ENCODE peak calls at places on chromosomes 16 and 17, in five cellular contexts. O, J, E, I and A are unnamed samples.

GRCh38 chr16:57501492-57501891 is 15.2 kb upstream of the DOK4 start:
- DNase-seq in O (no peak), J (no peak), E (no peak), I (peak; percentile 1), A (no peak)

GRCh38 chr17:33266116-33266515 is 27.0 kb downstream of the ASIC2 start:
- DNase-seq in O (no peak), J (no peak), E (no peak), I (no peak), A (no peak)

GRCh38 chr16:1474471-1474795 is 395 bp downstream of the CLCN7 start:
- DNase-seq in O (no peak), J (no peak), E (no peak), I (no peak), A (no peak)

GRCh38 chr16:75085556-75085955 is 31.0 kb downstream of the LDHD start:
- DNase-seq in O (no peak), J (no peak), E (peak; percentile 53), I (no peak), A (no peak)

GRCh38 chr16:19657831-19658230 is 60.2 kb downstream of the KNOP1 start:
- DNase-seq in O (no peak), J (no peak), E (no peak), I (no peak), A (no peak)

GRCh38 chr17:73973881-73974409 is 229.5 kb upstream of the RPL38 start:
- DNase-seq in O (no peak), J (no peak), E (no peak), I (peak; percentile 83), A (no peak)

GRCh38 chr17:75012320-75013076 is at the start of gene MRPL58:
- DNase-seq in O (peak; percentile 80), J (peak; percentile 88), E (no peak), I (peak; percentile 93), A (no peak)

GRCh38 chr17:50872710-50873424 is 6.7 kb upstream of the TOB1 start:
- DNase-seq in O (no peak), J (no peak), E (no peak), I (peak; percentile 65), A (no peak)

GRCh38 chr17:63821809-63822208 is 5.4 kb upstream of the PSMC5 start:
- DNase-seq in O (no peak), J (no peak), E (no peak), I (no peak), A (no peak)

GRCh38 chr16:82684246-82684645 is 57.5 kb downstream of the CDH13 start:
- DNase-seq in O (no peak), J (no peak), E (no peak), I (no peak), A (no peak)

GRCh38 chr17:297758-298157 is 54.8 kb downstream of the RPH3AL start:
- DNase-seq in O (no peak), J (no peak), E (no peak), I (no peak), A (peak; percentile 47)

GRCh38 chr17:72166040-72166439 is 45.2 kb downstream of the SOX9 start:
- DNase-seq in O (no peak), J (no peak), E (no peak), I (no peak), A (no peak)

GRCh38 chr17:42850964-42851363 is at the start of gene AOC3:
- DNase-seq in O (peak; percentile 35), J (no peak), E (no peak), I (no peak), A (no peak)

GRCh38 chr17:79338142-79338541 is 263.5 kb downstream of the ENGASE start:
- DNase-seq in O (no peak), J (no peak), E (no peak), I (no peak), A (no peak)

GRCh38 chr16:87552772-87553171 is 49.5 kb upstream of the JPH3 start:
- DNase-seq in O (no peak), J (no peak), E (no peak), I (no peak), A (no peak)

GRCh38 chr17:59454633-59455105 is 110.7 kb upstream of the DHX40 start:
- DNase-seq in O (no peak), J (no peak), E (no peak), I (no peak), A (no peak)

GRCh38 chr17:27907976-27908558 is 14.9 kb upstream of the LYRM9 start:
- DNase-seq in O (no peak), J (peak; percentile 27), E (no peak), I (no peak), A (no peak)

GRCh38 chr17:2564876-2565275 is 28.6 kb upstream of the PAFAH1B1 start:
- DNase-seq in O (no peak), J (peak; percentile 74), E (no peak), I (no peak), A (peak; percentile 79)

GRCh38 chr17:27552467-27552779 is 78.6 kb upstream of the LGALS9 start:
- DNase-seq in O (no peak), J (peak; percentile 83), E (no peak), I (peak; percentile 25), A (no peak)

GRCh38 chr16:85521737-85522042 is 91.4 kb upstream of the GSE1 start:
- DNase-seq in O (no peak), J (no peak), E (no peak), I (peak; percentile 19), A (no peak)

GRCh38 chr16:85524365-85524629 is 88.8 kb upstream of the GSE1 start:
- DNase-seq in O (no peak), J (no peak), E (no peak), I (peak; percentile 46), A (no peak)

GRCh38 chr16:85523602-85524364 is 89.3 kb upstream of the GSE1 start:
- DNase-seq in O (no peak), J (peak; percentile 85), E (no peak), I (peak; percentile 87), A (no peak)

GRCh38 chr16:85522517-85522841 is 90.6 kb upstream of the GSE1 start:
- DNase-seq in O (no peak), J (no peak), E (no peak), I (no peak), A (no peak)

DNA sequence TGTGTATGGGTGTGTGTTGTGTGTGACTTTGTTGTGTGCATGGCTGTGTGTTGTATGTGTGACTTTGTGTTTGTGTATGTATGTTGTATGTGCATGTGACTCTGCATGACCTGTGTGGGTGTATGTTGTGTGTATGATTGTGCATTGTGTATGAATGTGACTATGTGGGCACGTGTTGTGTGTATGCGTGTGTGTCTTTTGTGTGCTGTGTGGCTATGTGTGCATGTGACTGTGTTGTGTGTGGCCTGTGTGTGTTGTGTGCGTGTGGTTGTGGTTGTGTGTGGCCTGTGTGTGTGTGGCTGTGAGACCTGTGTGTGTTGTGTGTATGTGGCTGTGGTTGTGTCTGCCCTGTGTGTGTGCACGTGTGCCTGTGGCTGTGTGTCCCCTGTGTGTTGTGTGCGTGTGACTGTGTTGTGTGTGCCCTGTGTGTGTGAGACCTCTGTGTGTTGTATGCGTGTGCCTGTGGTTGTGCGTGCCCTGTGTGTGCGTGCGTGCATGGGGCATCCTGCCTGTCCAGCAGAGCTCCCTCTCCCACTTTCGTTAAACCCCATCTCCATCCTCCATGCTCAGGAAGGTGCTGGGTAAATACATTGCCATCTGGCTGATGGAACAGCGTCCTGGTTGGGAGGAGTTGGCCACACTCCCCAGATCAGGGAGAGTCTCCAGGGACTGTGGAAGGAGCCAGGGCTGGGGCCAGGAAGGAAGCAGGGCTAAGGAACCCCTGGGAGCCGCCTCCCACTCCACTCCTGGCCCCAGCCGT is 90.1 kb upstream of the GSE1 start:
- DNase-seq in O (peak; percentile 33), J (no peak), E (no peak), I (peak; percentile 80), A (no peak)
- H3K4me3 ChIP-seq in O (no peak overlapping the region), J (no peak overlapping the region), E (no peak overlapping the region), I (peak overlapping the region; percentile 21), A (no peak overlapping the region)

DNA sequence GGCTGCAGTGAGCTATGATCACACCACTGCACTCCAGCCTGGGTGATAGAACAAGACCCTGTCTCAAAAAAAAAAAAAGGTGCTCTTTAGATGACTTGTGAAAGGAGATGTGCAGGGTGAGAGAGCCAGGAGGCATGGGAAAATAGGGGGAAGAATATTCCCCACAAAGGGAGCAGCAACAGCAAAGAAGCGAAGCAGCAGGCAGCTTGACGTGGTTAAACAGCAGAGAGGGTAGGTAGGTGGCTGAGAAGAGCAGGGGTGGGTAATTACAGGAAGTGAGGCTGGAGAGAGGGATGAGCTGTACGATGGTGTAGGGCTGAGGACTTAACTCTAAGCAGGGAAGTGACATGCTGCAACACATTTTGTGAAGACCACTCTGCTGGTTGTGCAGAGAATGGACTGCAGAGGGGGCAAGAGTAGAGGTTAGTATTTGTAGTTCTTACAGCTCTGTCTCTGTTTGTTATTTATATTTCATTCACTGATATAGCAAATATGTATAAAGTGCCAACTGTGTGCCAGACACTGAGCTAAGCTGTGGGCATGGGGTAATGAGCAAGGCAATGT is 1.6 kb downstream of the HEATR3 start:
- DNase-seq in O (peak; percentile 29), J (no peak), E (no peak), I (peak; percentile 56), A (no peak)
- TF ChIP-seq CTCF in O (no peak), J (no peak), E (peak; percentile 67), I (peak; percentile 71), A (peak; percentile 42)

DNA sequence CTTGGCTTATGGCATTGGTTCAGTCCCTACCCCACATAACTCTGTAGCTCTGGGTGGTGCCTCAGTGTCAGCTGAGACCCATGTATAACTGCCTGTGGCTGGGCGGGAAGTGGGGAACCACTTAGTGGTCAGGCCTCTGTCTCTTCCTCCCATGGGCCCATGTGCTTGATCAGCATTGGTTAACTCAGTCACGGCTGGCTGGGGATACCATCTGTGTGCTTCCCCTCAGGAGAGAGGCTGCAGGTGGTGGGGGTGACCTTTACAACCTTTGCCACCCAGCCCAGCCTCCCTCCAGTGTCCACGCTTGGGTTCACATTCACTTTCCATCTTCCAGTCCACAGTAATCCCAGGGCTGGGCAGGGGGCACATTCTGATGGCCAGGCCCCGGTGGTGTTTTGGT is 10.3 kb upstream of the NFATC3 start:
- DNase-seq in O (peak; percentile 71), J (no peak), E (no peak), I (no peak), A (no peak)
- H3K4me3 ChIP-seq in O (no peak overlapping the region), J (no peak overlapping the region), E (no peak overlapping the region), I (no peak overlapping the region), A (no peak overlapping the region)

GRCh38 chr16:13510425-13511151 is 409.4 kb upstream of the ERCC4 start:
- DNase-seq in O (no peak), J (no peak), E (no peak), I (no peak), A (no peak)
- TF ChIP-seq CTCF in O (no peak), J (peak; percentile 21), E (no peak), I (peak; percentile 33), A (peak; percentile 21)

GRCh38 chr17:29159286-29159860 is 20.8 kb downstream of the MYO18A start:
- DNase-seq in O (no peak), J (peak; percentile 21), E (no peak), I (no peak), A (no peak)
- H3K4me3 ChIP-seq in O (no peak overlapping the region), J (no peak overlapping the region), E (no peak overlapping the region), I (no peak overlapping the region), A (no peak overlapping the region)

GRCh38 chr17:39863918-39864746 is at the start of gene IKZF3:
- DNase-seq in O (peak; percentile 68), J (peak; percentile 89), E (no peak), I (peak; percentile 43), A (peak; percentile 70)
- TF ChIP-seq CTCF in O (no peak), J (no peak), E (no peak), I (no peak), A (peak; percentile 80)

GRCh38 chr17:44095388-44095646 is 24.8 kb downstream of the G6PC3 start:
- DNase-seq in O (no peak), J (no peak), E (no peak), I (no peak), A (no peak)
- H3K4me3 ChIP-seq in O (no peak overlapping the region), J (no peak overlapping the region), E (no peak overlapping the region), I (peak overlapping the region; percentile 42), A (no peak overlapping the region)